ENCODE peak calls at places on chromosomes 1 and 21, in nine cellular contexts. T is A549, U is ovary, Y is heart right ventricle, A is AG09309, E is GM06990, G is IMR-90, V is GM12865, R is dorsolateral prefrontal cortex. I is an unnamed sample.
A peak's percentile ranks its signal among the peaks of the same experiment; 100 is the strongest.

GRCh38 chr1:4650486-4650885 is 3.9 kb upstream of the AJAP1 start:
- DNase-seq in T (peak; percentile 67), U (no peak), Y (no peak), A (no peak), E (no peak), G (no peak), V (no peak), R (no peak), I (no peak)

GRCh38 chr1:156750932-156751723 is at the start of gene HDGF:
- DNase-seq in T (peak; percentile 35), U (peak; percentile 71), Y (peak; percentile 69), A (no peak), E (peak; percentile 67), G (no peak), V (peak; percentile 60), R (peak; percentile 61), I (no peak)

GRCh38 chr1:226675720-226676357 is 63.2 kb downstream of the ITPKB start:
- DNase-seq in T (no peak), U (no peak), Y (no peak), A (no peak), E (no peak), G (no peak), V (no peak), R (no peak), I (no peak)

GRCh38 chr1:50348449-50349241 is 74.6 kb downstream of the DMRTA2 start:
- DNase-seq in T (peak; percentile 57), U (peak; percentile 23), Y (no peak), A (peak; percentile 24), E (peak; percentile 25), G (peak; percentile 77), V (peak; percentile 63), R (no peak), I (peak; percentile 58)

GRCh38 chr1:6059866-6060265 is 14.2 kb downstream of the KCNAB2 start:
- DNase-seq in T (no peak), U (no peak), Y (no peak), A (no peak), E (no peak), G (no peak), V (no peak), R (no peak), I (no peak)

GRCh38 chr1:245860681-245861552 is 646.2 kb downstream of the SMYD3 start:
- DNase-seq in T (no peak), U (no peak), Y (no peak), A (no peak), E (no peak), G (peak; percentile 71), V (no peak), R (no peak), I (peak; percentile 65)

GRCh38 chr1:17212487-17213121 is 7.7 kb downstream of the PADI1 start:
- DNase-seq in T (no peak), U (peak; percentile 26), Y (peak; percentile 25), A (peak; percentile 43), E (no peak), G (peak; percentile 73), V (no peak), R (no peak), I (peak; percentile 19)

GRCh38 chr1:91640877-91641526 is 140.4 kb downstream of the CDC7 start:
- DNase-seq in T (no peak), U (no peak), Y (no peak), A (no peak), E (no peak), G (no peak), V (no peak), R (no peak), I (no peak)

GRCh38 chr1:116693759-116694482 is 26.4 kb upstream of the IGSF3 start:
- DNase-seq in T (peak; percentile 8), U (no peak), Y (no peak), A (peak; percentile 46), E (no peak), G (no peak), V (no peak), R (no peak), I (no peak)

GRCh38 chr1:155978973-155979429 is 654 bp upstream of the ARHGEF2 start:
- DNase-seq in T (no peak), U (no peak), Y (no peak), A (no peak), E (no peak), G (peak; percentile 31), V (peak; percentile 69), R (no peak), I (no peak)

GRCh38 chr21:41536076-41536826 is 28.3 kb upstream of the TMPRSS2 start:
- DNase-seq in T (no peak), U (no peak), Y (no peak), A (no peak), E (no peak), G (no peak), V (no peak), R (no peak), I (no peak)

GRCh38 chr1:23111600-23112535 is 56.8 kb downstream of the LUZP1 start:
- DNase-seq in T (no peak), U (no peak), Y (no peak), A (no peak), E (no peak), G (peak; percentile 43), V (no peak), R (no peak), I (no peak)

GRCh38 chr1:205667909-205668643 is 12.2 kb downstream of the SLC45A3 start:
- DNase-seq in T (no peak), U (no peak), Y (no peak), A (no peak), E (no peak), G (no peak), V (peak; percentile 50), R (no peak), I (no peak)

GRCh38 chr1:209232197-209232596 is 351.3 kb upstream of the CAMK1G start:
- DNase-seq in T (no peak), U (no peak), Y (no peak), A (no peak), E (no peak), G (no peak), V (no peak), R (no peak), I (no peak)

GRCh38 chr1:175679931-175680652 is 63.3 kb downstream of the TNR start:
- DNase-seq in T (no peak), U (no peak), Y (no peak), A (no peak), E (no peak), G (no peak), V (peak; percentile 11), R (no peak), I (no peak)

GRCh38 chr1:168991667-168992475 is 114.6 kb upstream of the ATP1B1 start:
- DNase-seq in T (no peak), U (no peak), Y (no peak), A (no peak), E (no peak), G (no peak), V (peak; percentile 40), R (no peak), I (no peak)

GRCh38 chr1:151716405-151716762 is 219 bp downstream of the CELF3 start:
- DNase-seq in T (no peak), U (no peak), Y (no peak), A (no peak), E (no peak), G (no peak), V (no peak), R (no peak), I (no peak)

GRCh38 chr1:88549536-88549935 is 134.5 kb upstream of the PKN2 start:
- DNase-seq in T (no peak), U (no peak), Y (no peak), A (no peak), E (no peak), G (peak; percentile 3), V (no peak), R (no peak), I (no peak)

GRCh38 chr1:117499071-117499470 is 106.8 kb upstream of the TENT5C start:
- DNase-seq in T (no peak), U (no peak), Y (no peak), A (no peak), E (no peak), G (peak; percentile 58), V (no peak), R (no peak), I (no peak)

DNA sequence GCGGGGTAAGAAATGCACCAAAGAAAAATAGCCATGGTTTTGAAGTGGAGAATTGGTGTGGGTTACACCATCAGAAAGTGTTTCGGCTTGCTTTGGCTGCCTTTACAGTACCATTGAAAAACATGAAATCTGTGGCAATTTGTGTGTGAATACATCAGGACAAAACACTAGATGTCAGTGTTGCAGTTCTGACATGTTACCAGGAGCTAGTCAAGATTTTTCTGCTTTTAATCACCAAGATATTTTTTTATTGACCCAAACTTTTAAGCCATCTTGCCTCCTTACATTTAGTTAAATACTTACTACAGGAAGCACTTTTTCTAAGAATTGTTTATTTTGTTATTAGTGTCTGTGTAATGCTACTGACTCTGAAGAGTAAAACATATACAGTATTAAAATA is 14.3 kb downstream of the RRP15 start:
- DNase-seq in T (peak; percentile 62), U (no peak), Y (no peak), A (peak; percentile 49), E (no peak), G (peak; percentile 77), V (peak; percentile 15), R (no peak), I (peak; percentile 54)
- TF ChIP-seq CTCF in T (peak; percentile 75), U (no peak), Y (peak; percentile 63), A (peak; percentile 61), E (peak; percentile 49), G (peak; percentile 65), V (peak; percentile 28), R (peak; percentile 50), I (peak; percentile 59)

GRCh38 chr1:219331424-219331823 is 157.7 kb downstream of the LYPLAL1 start:
- DNase-seq in T (no peak), U (no peak), Y (no peak), A (no peak), E (no peak), G (no peak), V (no peak), R (no peak), I (no peak)
- H3K4me3 ChIP-seq in T (no peak overlapping the region), U (no peak overlapping the region), Y (no peak overlapping the region), A (no peak overlapping the region), E (no peak overlapping the region), G (no peak overlapping the region), V (no peak overlapping the region), R (no peak overlapping the region), I (no peak overlapping the region)

GRCh38 chr1:206935491-206936067 is 10.7 kb downstream of the PIGR start:
- DNase-seq in T (peak; percentile 68), U (no peak), Y (peak; percentile 38), A (no peak), E (peak; percentile 43), G (peak; percentile 7), V (peak; percentile 65), R (no peak), I (no peak)
- TF ChIP-seq CTCF in T (peak; percentile 40), U (no peak), Y (peak; percentile 45), A (peak; percentile 36), E (peak; percentile 71), G (peak; percentile 61), V (peak; percentile 57), R (peak; percentile 38), I (peak; percentile 35)

GRCh38 chr1:242011879-242012674 is 13.2 kb upstream of the MAP1LC3C start:
- DNase-seq in T (no peak), U (no peak), Y (no peak), A (no peak), E (no peak), G (peak; percentile 35), V (no peak), R (no peak), I (no peak)
- H3K4me3 ChIP-seq in T (no peak overlapping the region), U (no peak overlapping the region), Y (no peak overlapping the region), A (no peak overlapping the region), E (no peak overlapping the region), G (no peak overlapping the region), V (no peak overlapping the region), R (no peak overlapping the region), I (no peak overlapping the region)